ENCODE peak calls at places on chromosomes 12 and 14, in five cellular contexts. Z, H, X, G and C are unnamed samples.

GRCh38 chr12:57872362-57872761 is 25.8 kb upstream of the CTDSP2 start:
- DNase-seq in H (no peak), Z (no peak), G (no peak), X (no peak), C (no peak)

GRCh38 chr14:67833403-67833802 is 13.8 kb downstream of the RAD51B start:
- DNase-seq in H (no peak), X (no peak), Z (no peak), G (no peak), C (no peak)

GRCh38 chr12:31750747-31751039 is 21.9 kb upstream of the AMN1 start:
- DNase-seq in Z (no peak), H (no peak), X (no peak), G (no peak), C (no peak)

GRCh38 chr12:321606-322326 is 59.1 kb upstream of the SLC6A13 start:
- DNase-seq in X (peak; percentile 15), G (no peak), Z (peak; percentile 28), H (no peak), C (peak; percentile 37)

GRCh38 chr12:59317598-59317997 is 278.2 kb upstream of the SLC16A7 start:
- DNase-seq in G (no peak), Z (no peak), X (no peak), H (no peak), C (no peak)

GRCh38 chr14:75521415-75522199 is 662 bp upstream of the BATF start:
- DNase-seq in Z (no peak), X (no peak), H (no peak), G (no peak), C (no peak)

GRCh38 chr12:27549801-27550652 is 26.0 kb downstream of the PPFIBP1 start:
- DNase-seq in X (peak; percentile 99), Z (peak; percentile 96), H (no peak), G (peak; percentile 91), C (peak; percentile 99)

GRCh38 chr12:95473440-95473946 is 459 bp upstream of the METAP2 start:
- DNase-seq in X (peak; percentile 35), G (peak; percentile 22), Z (peak; percentile 76), H (peak; percentile 26), C (peak; percentile 58)

GRCh38 chr12:2678416-2678815 is 116.4 kb upstream of the FKBP4 start:
- DNase-seq in X (no peak), Z (no peak), G (no peak), H (no peak), C (no peak)

GRCh38 chr14:33957299-33957698 is 6.4 kb upstream of the EGLN3 start:
- DNase-seq in Z (no peak), X (no peak), G (no peak), H (no peak), C (no peak)

GRCh38 chr14:66085224-66085623 is 400.9 kb upstream of the CCDC196 start:
- DNase-seq in G (no peak), H (no peak), X (no peak), Z (no peak), C (no peak)

GRCh38 chr12:114917953-114918352 is 234.0 kb upstream of the TBX3 start:
- DNase-seq in X (no peak), G (no peak), H (no peak), Z (no peak), C (no peak)

GRCh38 chr12:40171501-40171900 is 53.3 kb upstream of the LRRK2 start:
- DNase-seq in X (peak; percentile 1), H (no peak), Z (peak; percentile 5), G (no peak), C (peak; percentile 32)

GRCh38 chr12:77751939-77752338 is 78.8 kb upstream of the NAV3 start:
- DNase-seq in Z (peak; percentile 60), G (peak; percentile 30), X (peak; percentile 10), H (no peak), C (peak; percentile 66)

GRCh38 chr12:112868459-112869041 is 38.2 kb upstream of the OAS1 start:
- DNase-seq in Z (no peak), X (no peak), G (no peak), H (no peak), C (no peak)

GRCh38 chr14:74509587-74510210 is 16.1 kb downstream of the ISCA2 start:
- DNase-seq in H (no peak), X (no peak), Z (no peak), G (no peak), C (no peak)

GRCh38 chr14:101509730-101510371 is 51.4 kb upstream of the DIO3 start:
- DNase-seq in G (no peak), H (no peak), Z (no peak), X (no peak), C (no peak)

GRCh38 chr12:113232787-113233585 is 11.7 kb downstream of the TPCN1 start:
- DNase-seq in H (peak; percentile 46), X (peak; percentile 69), Z (no peak), G (peak; percentile 90), C (no peak)

GRCh38 chr14:104965561-104966231 is 12.5 kb downstream of the AHNAK2 start:
- DNase-seq in G (no peak), X (no peak), Z (no peak), H (no peak), C (no peak)

GRCh38 chr12:52956987-52957386 is 8.1 kb downstream of the KRT18 start:
- DNase-seq in G (no peak), H (no peak), X (no peak), Z (no peak), C (no peak)

GRCh38 chr12:95997911-95998510 is 1.9 kb upstream of the HAL start:
- DNase-seq in G (no peak), Z (no peak), X (no peak), H (no peak), C (peak; percentile 3)

GRCh38 chr12:9673404-9674225 is 4.1 kb downstream of the CLEC2D start:
- DNase-seq in Z (peak; percentile 71), H (peak; percentile 44), G (peak; percentile 91), X (peak; percentile 91), C (peak; percentile 94)

GRCh38 chr12:56687225-56688128 is 607 bp downstream of the PTGES3 start:
- DNase-seq in H (peak; percentile 36), Z (peak; percentile 55), X (peak; percentile 33), G (peak; percentile 40), C (peak; percentile 39)

GRCh38 chr12:12715459-12716150 is 1.6 kb upstream of the CDKN1B start:
- DNase-seq in G (peak; percentile 22), H (peak; percentile 40), X (no peak), Z (no peak), C (no peak)

GRCh38 chr14:23933706-23934105 is 19.9 kb upstream of the DHRS4 start:
- DNase-seq in Z (no peak), H (no peak), G (no peak), X (no peak), C (no peak)

GRCh38 chr12:78181544-78182162 is 351.0 kb downstream of the NAV3 start:
- DNase-seq in X (peak; percentile 26), Z (peak; percentile 68), G (no peak), H (no peak), C (peak; percentile 58)

GRCh38 chr14:61696753-61697318 is 1.5 kb downstream of the HIF1A start:
- DNase-seq in Z (peak; percentile 52), X (no peak), G (no peak), H (no peak), C (peak; percentile 73)

GRCh38 chr12:127509066-127509778 is 757.7 kb upstream of the TMEM132C start:
- DNase-seq in H (no peak), X (peak; percentile 84), G (no peak), Z (peak; percentile 79), C (no peak)

GRCh38 chr12:112841891-112842290 is 50.3 kb downstream of the RPH3A start:
- DNase-seq in Z (no peak), H (no peak), G (no peak), X (peak; percentile 6), C (no peak)

GRCh38 chr14:60648169-60648933 is 926 bp downstream of the SIX1 start:
- DNase-seq in X (peak; percentile 18), G (peak; percentile 41), Z (peak; percentile 67), H (no peak), C (no peak)

GRCh38 chr12:76346236-76346635 is 2.0 kb downstream of the BBS10 start:
- DNase-seq in G (no peak), Z (peak; percentile 24), H (no peak), X (peak; percentile 64), C (peak; percentile 44)

GRCh38 chr12:122852336-122853275 is 17.3 kb downstream of the HIP1R start:
- DNase-seq in H (no peak), Z (no peak), X (no peak), G (peak; percentile 51), C (peak; percentile 28)

GRCh38 chr12:68896881-68897540 is 36.0 kb downstream of the CPM start:
- DNase-seq in Z (no peak), G (no peak), H (no peak), X (no peak), C (no peak)
- H3K4me3 ChIP-seq in Z (no peak overlapping the region), G (no peak overlapping the region), H (no peak overlapping the region), X (no peak overlapping the region), C (peak overlapping the region; percentile 2)

GRCh38 chr12:6500466-6500865 is 6.6 kb downstream of the NCAPD2 start:
- DNase-seq in X (no peak), Z (no peak), G (no peak), H (no peak), C (no peak)
- H3K4me3 ChIP-seq in X (no peak overlapping the region), Z (no peak overlapping the region), G (no peak overlapping the region), H (no peak overlapping the region), C (no peak overlapping the region)

DNA sequence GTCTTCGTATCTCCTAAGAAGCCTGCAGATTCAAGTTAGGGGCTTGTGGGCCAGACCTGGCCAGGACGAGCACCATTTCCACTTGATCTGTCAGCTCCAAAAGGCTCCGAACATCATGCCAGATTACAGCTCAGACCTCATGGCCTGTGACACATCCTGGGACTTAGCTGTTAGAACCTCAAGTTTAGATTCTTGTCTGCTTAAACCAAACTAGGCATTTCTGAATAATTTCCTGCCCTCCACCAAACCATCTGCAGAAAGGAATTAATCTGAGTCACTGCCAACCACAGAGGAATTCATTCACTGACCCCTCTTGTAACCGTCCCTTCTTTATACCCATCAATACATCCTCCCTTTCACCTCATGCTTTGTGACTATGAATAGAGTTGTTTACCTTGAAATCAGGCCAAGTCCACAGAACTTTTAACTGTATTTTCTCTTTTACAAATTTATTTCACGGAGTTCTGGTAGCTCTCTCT is 120.3 kb downstream of the FBXL14 start:
- DNase-seq in Z (peak; percentile 84), H (no peak), X (peak; percentile 98), G (peak; percentile 91), C (peak; percentile 79)
- H3K4me3 ChIP-seq in Z (peak overlapping the region; percentile 61), H (no peak overlapping the region), X (peak overlapping the region; percentile 44), G (peak overlapping the region; percentile 1), C (no peak overlapping the region)

GRCh38 chr14:77641534-77642341 is 25.3 kb upstream of the SPTLC2 start:
- DNase-seq in X (peak; percentile 68), G (peak; percentile 43), H (peak; percentile 55), Z (peak; percentile 67), C (peak; percentile 82)
- H3K4me3 ChIP-seq in X (peak overlapping the region; percentile 58), G (no peak overlapping the region), H (peak overlapping the region; percentile 65), Z (peak overlapping the region; percentile 76), C (peak overlapping the region; percentile 42)

GRCh38 chr12:92488735-92489134 is 214.1 kb upstream of the PLEKHG7 start:
- DNase-seq in H (no peak), Z (no peak), X (no peak), G (no peak), C (no peak)
- H3K4me3 ChIP-seq in H (no peak overlapping the region), Z (no peak overlapping the region), X (no peak overlapping the region), G (no peak overlapping the region), C (no peak overlapping the region)